ENCODE peak calls at places on chromosomes 7 and 10, in six cellular contexts. One of them, this sample, is unnamed.

GRCh38 chr10:31343551-31343950 is 24.5 kb downstream of the ZEB1 start:
- DNase-seq in neuronal stem cell: no peak
- DNase-seq in IMR-90: no peak
- DNase-seq in trophoblast cell: no peak
- DNase-seq in H1: no peak
- DNase-seq in mesenchymal stem cell: no peak
- DNase-seq in this sample: no peak

GRCh38 chr10:60549686-60550085 is 160.0 kb upstream of the ANK3 start:
- DNase-seq in mesenchymal stem cell: peak; percentile 17
- DNase-seq in IMR-90: no peak
- DNase-seq in trophoblast cell: peak; percentile 12
- DNase-seq in H1: no peak
- DNase-seq in neuronal stem cell: no peak
- DNase-seq in this sample: no peak

GRCh38 chr10:59687657-59688056 is 22.0 kb downstream of the SLC16A9 start:
- DNase-seq in H1: no peak
- DNase-seq in trophoblast cell: no peak
- DNase-seq in neuronal stem cell: no peak
- DNase-seq in mesenchymal stem cell: no peak
- DNase-seq in IMR-90: no peak
- DNase-seq in this sample: no peak

GRCh38 chr10:88110355-88110754 is 246.9 kb downstream of the PTEN start:
- DNase-seq in H1: no peak
- DNase-seq in trophoblast cell: peak; percentile 64
- DNase-seq in neuronal stem cell: no peak
- DNase-seq in mesenchymal stem cell: peak; percentile 78
- DNase-seq in IMR-90: peak; percentile 72
- DNase-seq in this sample: no peak

GRCh38 chr7:29095666-29096560 is 50.4 kb downstream of the CPVL start:
- DNase-seq in neuronal stem cell: no peak
- DNase-seq in H1: no peak
- DNase-seq in IMR-90: no peak
- DNase-seq in mesenchymal stem cell: no peak
- DNase-seq in trophoblast cell: no peak
- DNase-seq in this sample: no peak

GRCh38 chr10:89312973-89313372 is 11.1 kb downstream of the IFIT2 start:
- DNase-seq in IMR-90: no peak
- DNase-seq in H1: no peak
- DNase-seq in mesenchymal stem cell: no peak
- DNase-seq in neuronal stem cell: no peak
- DNase-seq in trophoblast cell: no peak
- DNase-seq in this sample: no peak

GRCh38 chr10:84195044-84195830 is 900 bp downstream of the CDHR1 start:
- DNase-seq in trophoblast cell: no peak
- DNase-seq in IMR-90: no peak
- DNase-seq in H1: no peak
- DNase-seq in mesenchymal stem cell: no peak
- DNase-seq in neuronal stem cell: no peak
- DNase-seq in this sample: no peak

GRCh38 chr10:99232357-99232999 is 3.2 kb downstream of the HPSE2 start:
- DNase-seq in neuronal stem cell: peak; percentile 49
- DNase-seq in mesenchymal stem cell: peak; percentile 46
- DNase-seq in trophoblast cell: no peak
- DNase-seq in IMR-90: no peak
- DNase-seq in H1: peak; percentile 75
- DNase-seq in this sample: peak; percentile 66

GRCh38 chr10:15341502-15342128 is 29.5 kb downstream of the FAM171A1 start:
- DNase-seq in neuronal stem cell: no peak
- DNase-seq in mesenchymal stem cell: no peak
- DNase-seq in IMR-90: no peak
- DNase-seq in trophoblast cell: no peak
- DNase-seq in H1: no peak
- DNase-seq in this sample: no peak

GRCh38 chr7:108263364-108263951 is 133.3 kb upstream of the LAMB4 start:
- DNase-seq in mesenchymal stem cell: no peak
- DNase-seq in neuronal stem cell: no peak
- DNase-seq in H1: no peak
- DNase-seq in trophoblast cell: no peak
- DNase-seq in IMR-90: no peak
- DNase-seq in this sample: no peak

GRCh38 chr10:60414877-60415585 is 25.4 kb upstream of the ANK3 start:
- DNase-seq in IMR-90: peak; percentile 92
- DNase-seq in H1: no peak
- DNase-seq in trophoblast cell: peak; percentile 99
- DNase-seq in neuronal stem cell: no peak
- DNase-seq in mesenchymal stem cell: peak; percentile 90
- DNase-seq in this sample: peak; percentile 38

GRCh38 chr7:137325927-137326326 is 17.6 kb downstream of the PTN start:
- DNase-seq in H1: no peak
- DNase-seq in mesenchymal stem cell: no peak
- DNase-seq in neuronal stem cell: no peak
- DNase-seq in IMR-90: no peak
- DNase-seq in trophoblast cell: no peak
- DNase-seq in this sample: no peak

GRCh38 chr10:78629773-78630172 is 439.0 kb upstream of the ZMIZ1 start:
- DNase-seq in trophoblast cell: no peak
- DNase-seq in IMR-90: no peak
- DNase-seq in H1: no peak
- DNase-seq in neuronal stem cell: no peak
- DNase-seq in mesenchymal stem cell: no peak
- DNase-seq in this sample: no peak

GRCh38 chr7:22422831-22423615 is 66.1 kb upstream of the RAPGEF5 start:
- DNase-seq in IMR-90: no peak
- DNase-seq in H1: no peak
- DNase-seq in neuronal stem cell: no peak
- DNase-seq in trophoblast cell: no peak
- DNase-seq in mesenchymal stem cell: no peak
- DNase-seq in this sample: no peak

GRCh38 chr10:33047655-33048054 is 89.6 kb upstream of the ITGB1 start:
- DNase-seq in neuronal stem cell: no peak
- DNase-seq in trophoblast cell: no peak
- DNase-seq in H1: no peak
- DNase-seq in IMR-90: peak; percentile 28
- DNase-seq in mesenchymal stem cell: no peak
- DNase-seq in this sample: no peak

GRCh38 chr10:109961181-109962001 is 38.1 kb upstream of the XPNPEP1 start:
- DNase-seq in mesenchymal stem cell: peak; percentile 20
- DNase-seq in trophoblast cell: no peak
- DNase-seq in IMR-90: peak; percentile 69
- DNase-seq in neuronal stem cell: no peak
- DNase-seq in H1: no peak
- DNase-seq in this sample: no peak

GRCh38 chr10:5814110-5815107 is 1.2 kb upstream of the GDI2 start:
- DNase-seq in IMR-90: peak; percentile 22
- DNase-seq in mesenchymal stem cell: peak; percentile 26
- DNase-seq in trophoblast cell: no peak
- DNase-seq in H1: no peak
- DNase-seq in neuronal stem cell: no peak
- DNase-seq in this sample: no peak

GRCh38 chr7:43480581-43480980 is 102.3 kb upstream of the STK17A start:
- DNase-seq in IMR-90: peak; percentile 20
- DNase-seq in mesenchymal stem cell: peak; percentile 17
- DNase-seq in H1: no peak
- DNase-seq in neuronal stem cell: no peak
- DNase-seq in trophoblast cell: no peak
- DNase-seq in this sample: no peak

GRCh38 chr7:6680146-6680545 is 26.6 kb downstream of the ZNF12 start:
- DNase-seq in trophoblast cell: no peak
- DNase-seq in mesenchymal stem cell: no peak
- DNase-seq in H1: no peak
- DNase-seq in neuronal stem cell: no peak
- DNase-seq in IMR-90: no peak
- DNase-seq in this sample: no peak
- H3K9me3 ChIP-seq in trophoblast cell: peaks cover 28% of the 10 kb centered on the region
- H3K9me3 ChIP-seq in mesenchymal stem cell: peaks cover 90% of the 10 kb centered on the region
- H3K9me3 ChIP-seq in H1: peaks cover 81% of the 10 kb centered on the region
- H3K9me3 ChIP-seq in neuronal stem cell: peaks cover 51% of the 10 kb centered on the region
- H3K9me3 ChIP-seq in IMR-90: peaks cover 72% of the 10 kb centered on the region
- H3K9me3 ChIP-seq in this sample: peaks cover 81% of the 10 kb centered on the region

GRCh38 chr10:55370021-55370420 is 569.0 kb upstream of the PCDH15 start:
- DNase-seq in trophoblast cell: peak; percentile 1
- DNase-seq in mesenchymal stem cell: peak; percentile 75
- DNase-seq in neuronal stem cell: peak; percentile 20
- DNase-seq in IMR-90: no peak
- DNase-seq in H1: no peak
- DNase-seq in this sample: no peak
- H4K91ac ChIP-seq in trophoblast cell: no peak overlapping the region
- H4K91ac ChIP-seq in mesenchymal stem cell: no peak overlapping the region
- H4K91ac ChIP-seq in neuronal stem cell: no peak overlapping the region
- H4K91ac ChIP-seq in IMR-90: no peak overlapping the region
- H4K91ac ChIP-seq in H1: no peak overlapping the region
- H4K91ac ChIP-seq in this sample: no peak overlapping the region

GRCh38 chr7:157841757-157842390 is 505.1 kb downstream of the DNAJB6 start:
- DNase-seq in trophoblast cell: no peak
- DNase-seq in mesenchymal stem cell: no peak
- DNase-seq in IMR-90: no peak
- DNase-seq in neuronal stem cell: peak; percentile 27
- DNase-seq in H1: no peak
- DNase-seq in this sample: no peak

GRCh38 chr7:157844611-157845010 is 507.8 kb downstream of the DNAJB6 start:
- DNase-seq in trophoblast cell: no peak
- DNase-seq in neuronal stem cell: no peak
- DNase-seq in mesenchymal stem cell: no peak
- DNase-seq in IMR-90: no peak
- DNase-seq in H1: no peak
- DNase-seq in this sample: no peak

GRCh38 chr7:157844141-157844540 is 507.3 kb downstream of the DNAJB6 start:
- DNase-seq in mesenchymal stem cell: no peak
- DNase-seq in trophoblast cell: no peak
- DNase-seq in IMR-90: no peak
- DNase-seq in neuronal stem cell: no peak
- DNase-seq in H1: no peak
- DNase-seq in this sample: no peak

GRCh38 chr7:157845203-157845810 is 508.5 kb downstream of the DNAJB6 start:
- DNase-seq in H1: no peak
- DNase-seq in neuronal stem cell: no peak
- DNase-seq in IMR-90: no peak
- DNase-seq in mesenchymal stem cell: no peak
- DNase-seq in trophoblast cell: no peak
- DNase-seq in this sample: no peak

DNA sequence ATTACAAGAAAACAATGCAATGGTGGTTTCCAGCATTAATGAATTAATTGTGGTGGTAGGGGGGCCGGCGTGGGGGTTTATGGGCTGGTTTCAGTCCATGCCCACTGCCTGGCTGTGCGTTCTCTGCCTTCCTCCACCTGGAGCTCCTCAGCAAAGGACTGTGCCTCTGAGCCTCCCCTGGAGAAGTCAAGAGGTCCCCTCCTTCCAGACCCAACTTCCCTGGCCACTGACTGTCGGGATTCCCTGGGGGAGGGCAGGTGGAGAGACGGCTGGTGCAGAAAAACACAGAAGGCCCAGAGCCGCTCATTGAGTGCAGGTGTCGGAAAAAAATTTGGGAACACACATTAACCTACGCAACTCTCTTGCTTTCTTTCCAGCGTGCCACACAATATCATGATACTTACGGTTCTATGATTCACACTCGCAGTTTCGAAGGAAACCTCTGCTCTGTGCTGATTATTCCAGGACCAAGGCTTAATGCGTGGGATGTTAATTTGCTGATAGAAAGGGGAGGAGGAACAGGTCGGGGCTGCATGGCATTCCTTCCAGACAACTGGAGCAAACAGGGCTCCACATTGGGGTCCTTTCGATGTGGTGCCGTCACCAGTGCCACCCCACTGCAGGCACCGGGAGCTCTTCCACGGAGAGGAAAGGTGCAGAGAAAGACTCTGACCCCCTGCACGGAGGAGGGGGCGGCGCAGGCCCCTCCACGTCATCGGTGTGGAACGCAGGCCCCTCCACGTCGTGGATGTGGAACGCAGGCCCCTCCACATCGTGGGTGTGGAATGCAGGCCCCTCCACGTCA is 506.7 kb downstream of the DNAJB6 start:
- DNase-seq in mesenchymal stem cell: no peak
- DNase-seq in trophoblast cell: no peak
- DNase-seq in neuronal stem cell: no peak
- DNase-seq in H1: no peak
- DNase-seq in IMR-90: no peak
- DNase-seq in this sample: no peak
- H3K9me3 ChIP-seq in mesenchymal stem cell: peaks cover 6% of the 10 kb centered on the region
- H3K9me3 ChIP-seq in trophoblast cell: peaks cover 20% of the 10 kb centered on the region
- H3K9me3 ChIP-seq in neuronal stem cell: peaks cover 6% of the 10 kb centered on the region
- H3K9me3 ChIP-seq in H1: peaks cover 5% of the 10 kb centered on the region
- H3K9me3 ChIP-seq in IMR-90: peaks cover 51% of the 10 kb centered on the region
- H3K9me3 ChIP-seq in this sample: no peaks in the 10 kb centered on the region

DNA sequence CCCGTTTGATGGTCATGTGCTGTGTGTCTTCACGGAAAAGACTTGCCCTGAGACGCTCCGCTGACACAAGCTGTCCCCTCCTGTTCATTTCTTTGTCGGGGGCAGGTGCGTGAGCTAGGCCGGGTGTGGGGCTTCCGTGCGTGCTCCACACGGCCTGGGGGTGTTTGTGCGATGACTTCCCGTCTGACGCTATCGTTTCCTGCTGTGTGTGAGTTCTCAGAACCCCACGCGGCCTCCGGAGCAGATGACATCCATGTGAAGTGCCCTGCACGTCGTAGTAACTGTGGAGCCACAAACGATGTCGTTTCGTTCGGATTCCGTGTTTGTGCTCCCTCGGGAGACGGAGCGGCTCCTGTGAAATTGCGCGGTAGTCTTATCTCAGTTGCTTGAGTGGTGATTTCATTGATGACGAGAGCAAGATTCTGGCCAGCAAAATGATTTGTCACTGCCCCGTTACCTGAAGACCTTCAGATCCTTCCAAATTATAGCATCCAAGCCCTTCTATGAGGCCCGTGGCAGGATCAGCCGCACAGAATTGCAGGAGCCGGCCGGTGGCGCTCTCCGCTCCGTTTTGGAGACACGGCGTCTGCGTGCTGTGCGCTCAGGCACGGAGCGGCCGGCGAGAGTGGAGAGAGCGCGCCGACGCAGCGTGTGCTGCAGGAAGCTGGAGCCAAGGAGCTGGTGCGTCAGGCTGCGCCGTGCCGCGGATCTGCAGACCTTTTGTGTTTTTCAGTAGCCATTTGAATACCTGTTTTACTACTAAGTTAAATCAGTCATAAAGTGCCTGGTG is 94.9 kb downstream of the NKX6-2 start:
- DNase-seq in trophoblast cell: no peak
- DNase-seq in mesenchymal stem cell: no peak
- DNase-seq in IMR-90: no peak
- DNase-seq in H1: no peak
- DNase-seq in neuronal stem cell: no peak
- DNase-seq in this sample: peak; percentile 15
- H4K91ac ChIP-seq in trophoblast cell: no peak overlapping the region
- H4K91ac ChIP-seq in mesenchymal stem cell: peak overlapping the region; percentile 40
- H4K91ac ChIP-seq in IMR-90: no peak overlapping the region
- H4K91ac ChIP-seq in H1: no peak overlapping the region
- H4K91ac ChIP-seq in neuronal stem cell: no peak overlapping the region
- H4K91ac ChIP-seq in this sample: no peak overlapping the region

GRCh38 chr7:27143950-27144798 is 693 bp upstream of the HOXA5 start:
- DNase-seq in trophoblast cell: no peak
- DNase-seq in mesenchymal stem cell: no peak
- DNase-seq in neuronal stem cell: no peak
- DNase-seq in H1: no peak
- DNase-seq in IMR-90: peak; percentile 72
- DNase-seq in this sample: no peak
- H3K9me3 ChIP-seq in trophoblast cell: peaks cover 36% of the 10 kb centered on the region
- H3K9me3 ChIP-seq in mesenchymal stem cell: no peaks in the 10 kb centered on the region
- H3K9me3 ChIP-seq in neuronal stem cell: peaks cover 3% of the 10 kb centered on the region
- H3K9me3 ChIP-seq in H1: no peaks in the 10 kb centered on the region
- H3K9me3 ChIP-seq in IMR-90: no peaks in the 10 kb centered on the region
- H3K9me3 ChIP-seq in this sample: no peaks in the 10 kb centered on the region

GRCh38 chr7:68449099-68449498 is 1149.2 kb upstream of the AUTS2 start:
- DNase-seq in IMR-90: no peak
- DNase-seq in trophoblast cell: no peak
- DNase-seq in neuronal stem cell: no peak
- DNase-seq in H1: no peak
- DNase-seq in mesenchymal stem cell: no peak
- DNase-seq in this sample: no peak
- H4K91ac ChIP-seq in IMR-90: no peak overlapping the region
- H4K91ac ChIP-seq in trophoblast cell: no peak overlapping the region
- H4K91ac ChIP-seq in neuronal stem cell: no peak overlapping the region
- H4K91ac ChIP-seq in H1: no peak overlapping the region
- H4K91ac ChIP-seq in mesenchymal stem cell: no peak overlapping the region
- H4K91ac ChIP-seq in this sample: no peak overlapping the region

This sample was measured in H9.